ENCODE peak calls at places on chromosome 1, in seven cellular contexts. D, H, T, Z, X, E and U are unnamed samples.

GRCh38 chr1:31064685-31065309 is 720 bp downstream of the PUM1 start:
- DNase-seq in D (no peak), H (no peak), Z (no peak), X (no peak), T (peak; percentile 48), E (peak; percentile 17), U (peak; percentile 41)

GRCh38 chr1:29503441-29503840 is 267.1 kb downstream of the PTPRU start:
- DNase-seq in Z (no peak), D (no peak), T (no peak), X (peak; percentile 24), E (no peak), H (no peak), U (no peak)

GRCh38 chr1:194342484-194343262 is 1156.3 kb upstream of the B3GALT2 start:
- DNase-seq in Z (peak; percentile 49), D (no peak), E (no peak), H (no peak), T (peak; percentile 85), X (peak; percentile 79), U (no peak)

GRCh38 chr1:201711101-201711597 is 117.8 kb upstream of the IPO9 start:
- DNase-seq in D (no peak), X (no peak), Z (no peak), E (no peak), T (no peak), H (no peak), U (no peak)

GRCh38 chr1:201941420-201942128 is 4.8 kb downstream of the LMOD1 start:
- DNase-seq in T (peak; percentile 96), D (peak; percentile 41), X (peak; percentile 95), H (peak; percentile 90), Z (peak; percentile 77), E (no peak), U (no peak)

GRCh38 chr1:246554201-246554600 is 11.9 kb downstream of the TFB2M start:
- DNase-seq in D (no peak), Z (no peak), T (no peak), X (no peak), H (no peak), E (no peak), U (no peak)

GRCh38 chr1:246961939-246962373 is 30.2 kb upstream of the AHCTF1 start:
- DNase-seq in T (no peak), X (no peak), H (no peak), D (peak; percentile 57), Z (no peak), E (no peak), U (peak; percentile 27)

GRCh38 chr1:11204396-11205190 is 15.4 kb downstream of the ANGPTL7 start:
- DNase-seq in Z (no peak), D (no peak), E (no peak), T (no peak), H (no peak), X (no peak), U (no peak)

GRCh38 chr1:9225411-9225785 is 9.2 kb upstream of the H6PD start:
- DNase-seq in T (no peak), D (no peak), Z (no peak), E (no peak), H (no peak), X (no peak), U (no peak)
- H3K4ac ChIP-seq in T (no peak overlapping the region), D (no peak overlapping the region), Z (no peak overlapping the region), E (no peak overlapping the region), H (no peak overlapping the region), X (no peak overlapping the region), U (no peak overlapping the region)

DNA sequence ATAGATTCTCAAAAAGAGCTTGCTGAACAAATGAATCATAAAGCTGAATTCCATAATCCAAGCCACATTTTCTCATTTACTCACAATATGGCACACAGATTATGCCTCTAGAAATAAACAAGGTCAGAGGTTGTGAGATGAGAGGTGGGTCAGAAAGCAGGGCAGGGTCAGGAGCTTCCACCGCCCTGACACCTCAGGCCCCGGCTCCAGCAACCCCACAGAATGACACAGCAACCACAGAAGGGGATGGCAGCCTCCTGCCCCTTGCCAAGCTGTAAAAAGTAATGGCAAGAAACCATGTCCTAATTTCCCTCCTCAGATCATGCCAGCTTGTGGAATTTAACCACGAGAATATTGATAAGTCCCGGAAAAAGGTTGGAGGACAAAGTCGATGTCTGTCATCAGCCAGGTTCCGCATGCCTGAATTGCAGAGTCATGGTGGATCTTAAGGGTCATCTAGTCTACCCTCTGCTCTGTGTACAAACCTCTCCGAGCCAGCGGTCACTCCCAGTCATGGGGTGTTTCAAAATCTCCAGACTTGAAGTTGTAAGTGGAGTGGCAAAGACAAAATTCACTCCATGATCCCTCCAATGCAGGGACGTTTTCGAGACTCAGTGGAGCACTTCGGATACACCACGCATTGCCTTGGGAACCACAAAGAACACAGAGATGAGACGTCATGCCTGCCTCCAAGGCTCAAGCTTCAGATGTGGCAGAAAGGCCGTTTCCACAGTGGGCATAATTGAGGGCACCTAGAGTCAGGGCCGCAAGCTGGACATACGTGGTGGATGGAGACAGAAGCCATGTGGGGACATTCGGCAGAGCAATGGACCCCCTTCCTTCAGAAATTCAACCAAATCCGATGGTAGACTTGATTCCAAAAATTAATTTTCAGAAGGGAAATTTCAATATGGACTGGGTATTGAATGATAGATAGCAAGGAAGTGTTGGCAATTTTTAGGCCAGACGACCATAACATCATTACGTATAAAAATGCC is 254.0 kb downstream of the TOMM20 start:
- DNase-seq in Z (no peak), E (no peak), T (no peak), X (no peak), H (no peak), D (no peak), U (no peak)
- H3K4ac ChIP-seq in Z (no peak overlapping the region), E (peak overlapping the region; percentile 2), T (no peak overlapping the region), X (no peak overlapping the region), H (no peak overlapping the region), D (no peak overlapping the region), U (no peak overlapping the region)

GRCh38 chr1:182955596-182956588 is 2.9 kb upstream of the SHCBP1L start:
- DNase-seq in X (no peak), D (peak; percentile 77), Z (no peak), T (no peak), E (peak; percentile 92), H (no peak), U (peak; percentile 24)
- H3K4ac ChIP-seq in X (no peak overlapping the region), D (no peak overlapping the region), Z (no peak overlapping the region), T (no peak overlapping the region), E (no peak overlapping the region), H (no peak overlapping the region), U (no peak overlapping the region)

DNA sequence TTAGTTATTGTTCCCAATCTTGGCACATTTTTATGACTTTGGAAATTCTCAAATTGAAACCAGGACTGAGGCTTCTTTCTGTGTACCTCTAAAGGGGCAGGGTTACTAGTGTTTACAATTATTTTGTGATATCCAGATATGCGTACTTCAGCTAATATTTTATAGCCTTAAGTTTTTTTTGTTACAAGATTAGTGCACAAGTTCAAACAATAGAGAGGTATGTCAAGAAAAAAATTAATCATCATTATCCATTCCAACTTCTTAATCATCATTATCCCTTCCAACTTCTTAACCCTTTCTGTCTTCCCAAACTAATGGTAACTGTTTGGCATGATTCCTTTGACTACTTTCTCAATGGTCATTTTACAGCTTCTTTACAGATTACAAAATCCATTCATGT is 272.9 kb upstream of the C1orf105 start:
- DNase-seq in D (no peak), E (no peak), X (no peak), T (no peak), H (no peak), Z (no peak), U (no peak)
- H3K4ac ChIP-seq in D (no peak overlapping the region), E (no peak overlapping the region), X (no peak overlapping the region), T (no peak overlapping the region), H (no peak overlapping the region), Z (no peak overlapping the region), U (no peak overlapping the region)

GRCh38 chr1:46198026-46198826 is at the start of gene POMGNT1:
- DNase-seq in D (peak; percentile 68), E (peak; percentile 39), H (peak; percentile 59), T (peak; percentile 75), Z (no peak), X (peak; percentile 68), U (peak; percentile 70)

GRCh38 chr1:46197551-46198025 is 646 bp downstream of the POMGNT1 start:
- DNase-seq in D (no peak), T (peak; percentile 51), X (peak; percentile 53), H (no peak), E (no peak), Z (no peak), U (no peak)

GRCh38 chr1:46194641-46195179 is 3.5 kb downstream of the POMGNT1 start:
- DNase-seq in D (no peak), H (no peak), X (no peak), T (no peak), E (no peak), Z (no peak), U (no peak)

GRCh38 chr1:46193984-46194570 is 4.2 kb downstream of the POMGNT1 start:
- DNase-seq in E (no peak), H (no peak), Z (no peak), X (no peak), D (no peak), T (peak; percentile 76), U (no peak)

DNA sequence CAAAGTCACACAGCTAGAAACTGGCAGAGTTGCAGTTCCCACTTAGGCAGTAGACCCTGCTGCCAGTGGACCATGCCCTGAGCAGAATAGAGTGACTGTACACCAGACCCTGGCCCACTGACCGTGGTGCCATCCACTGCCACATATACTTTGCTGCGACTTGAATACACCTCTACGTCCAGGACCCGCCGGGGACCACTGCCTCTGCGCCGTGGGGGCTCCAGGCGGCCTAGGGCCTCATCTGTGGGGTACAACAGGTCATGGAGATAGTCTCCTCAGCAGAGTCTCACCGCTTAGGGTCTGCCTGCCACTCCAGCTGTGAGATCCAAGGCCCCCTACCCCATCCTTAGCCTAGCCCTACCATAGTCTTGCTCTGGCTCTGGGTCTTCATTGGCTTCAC is 1.6 kb downstream of the POMGNT1 start:
- DNase-seq in D (no peak), E (no peak), Z (no peak), X (no peak), H (no peak), T (no peak), U (no peak)
- H3K4ac ChIP-seq in D (no peak overlapping the region), E (no peak overlapping the region), Z (no peak overlapping the region), X (no peak overlapping the region), H (no peak overlapping the region), T (no peak overlapping the region), U (no peak overlapping the region)